ENCODE peak calls at places on chromosome 9, in four cellular contexts. One of them, this sample, is unnamed.

GRCh38 chr9:114291886-114292590 is 30.9 kb upstream of the ORM1 start:
- DNase-seq in CD4-positive, alpha-beta T cell: no peak
- DNase-seq in lower lobe of right lung: peak; percentile 19
- DNase-seq in right atrium auricular region: no peak
- DNase-seq in this sample: no peak

GRCh38 chr9:77725820-77726219 is 77.7 kb upstream of the GNA14 start:
- DNase-seq in CD4-positive, alpha-beta T cell: no peak
- DNase-seq in lower lobe of right lung: no peak
- DNase-seq in right atrium auricular region: no peak
- DNase-seq in this sample: no peak

GRCh38 chr9:19113964-19114679 is 11.4 kb upstream of the HAUS6 start:
- DNase-seq in CD4-positive, alpha-beta T cell: no peak
- DNase-seq in lower lobe of right lung: no peak
- DNase-seq in right atrium auricular region: no peak
- DNase-seq in this sample: no peak

GRCh38 chr9:89595646-89596045 is 9.2 kb upstream of the GADD45G start:
- DNase-seq in CD4-positive, alpha-beta T cell: no peak
- DNase-seq in lower lobe of right lung: no peak
- DNase-seq in right atrium auricular region: peak; percentile 28
- DNase-seq in this sample: no peak

GRCh38 chr9:31359071-31359470 is 1025.4 kb upstream of the ACO1 start:
- DNase-seq in CD4-positive, alpha-beta T cell: no peak
- DNase-seq in lower lobe of right lung: no peak
- DNase-seq in right atrium auricular region: no peak
- DNase-seq in this sample: no peak

GRCh38 chr9:131697908-131698714 is 41.8 kb downstream of the RAPGEF1 start:
- DNase-seq in CD4-positive, alpha-beta T cell: no peak
- DNase-seq in lower lobe of right lung: no peak
- DNase-seq in right atrium auricular region: no peak
- DNase-seq in this sample: no peak

GRCh38 chr9:69672828-69673640 is 863 bp upstream of the APBA1 start:
- DNase-seq in CD4-positive, alpha-beta T cell: peak; percentile 57
- DNase-seq in lower lobe of right lung: peak; percentile 88
- DNase-seq in right atrium auricular region: peak; percentile 84
- DNase-seq in this sample: peak; percentile 78

GRCh38 chr9:77954018-77954417 is 77.6 kb downstream of the GNAQ start:
- DNase-seq in CD4-positive, alpha-beta T cell: no peak
- DNase-seq in lower lobe of right lung: no peak
- DNase-seq in right atrium auricular region: no peak
- DNase-seq in this sample: no peak

GRCh38 chr9:126109575-126109974 is 217.1 kb upstream of the MVB12B start:
- DNase-seq in CD4-positive, alpha-beta T cell: no peak
- DNase-seq in lower lobe of right lung: no peak
- DNase-seq in right atrium auricular region: no peak
- DNase-seq in this sample: no peak

GRCh38 chr9:90044263-90044662 is 439.5 kb downstream of the GADD45G start:
- DNase-seq in CD4-positive, alpha-beta T cell: no peak
- DNase-seq in lower lobe of right lung: no peak
- DNase-seq in right atrium auricular region: no peak
- DNase-seq in this sample: no peak

GRCh38 chr9:2645569-2645968 is 24.0 kb downstream of the VLDLR start:
- DNase-seq in CD4-positive, alpha-beta T cell: no peak
- DNase-seq in lower lobe of right lung: no peak
- DNase-seq in right atrium auricular region: no peak
- DNase-seq in this sample: no peak

GRCh38 chr9:97293207-97293721 is 14.2 kb upstream of the CCDC180 start:
- DNase-seq in CD4-positive, alpha-beta T cell: no peak
- DNase-seq in lower lobe of right lung: no peak
- DNase-seq in right atrium auricular region: no peak
- DNase-seq in this sample: no peak

GRCh38 chr9:81492710-81493447 is 196.5 kb downstream of the TLE1 start:
- DNase-seq in CD4-positive, alpha-beta T cell: no peak
- DNase-seq in lower lobe of right lung: no peak
- DNase-seq in right atrium auricular region: no peak
- DNase-seq in this sample: no peak

GRCh38 chr9:73863924-73864323 is 633.2 kb upstream of the RORB start:
- DNase-seq in CD4-positive, alpha-beta T cell: no peak
- DNase-seq in lower lobe of right lung: no peak
- DNase-seq in right atrium auricular region: no peak
- DNase-seq in this sample: no peak

GRCh38 chr9:35105126-35105525 is 2.2 kb upstream of the STOML2 start:
- DNase-seq in CD4-positive, alpha-beta T cell: no peak
- DNase-seq in lower lobe of right lung: no peak
- DNase-seq in right atrium auricular region: no peak
- DNase-seq in this sample: no peak

GRCh38 chr9:79570449-79571308 is 1.1 kb upstream of the TLE4 start:
- DNase-seq in CD4-positive, alpha-beta T cell: no peak
- DNase-seq in lower lobe of right lung: peak; percentile 55
- DNase-seq in right atrium auricular region: peak; percentile 72
- DNase-seq in this sample: peak; percentile 60

GRCh38 chr9:97510797-97511761 is 9.6 kb downstream of the TMOD1 start:
- DNase-seq in CD4-positive, alpha-beta T cell: no peak
- DNase-seq in lower lobe of right lung: no peak
- DNase-seq in right atrium auricular region: peak; percentile 62
- DNase-seq in this sample: no peak

GRCh38 chr9:96100385-96100978 is 201.5 kb downstream of the HSD17B3 start:
- DNase-seq in CD4-positive, alpha-beta T cell: no peak
- DNase-seq in lower lobe of right lung: no peak
- DNase-seq in right atrium auricular region: no peak
- DNase-seq in this sample: no peak

GRCh38 chr9:8924529-8924928 is 1125.0 kb upstream of the DMAC1 start:
- DNase-seq in CD4-positive, alpha-beta T cell: no peak
- DNase-seq in lower lobe of right lung: no peak
- DNase-seq in right atrium auricular region: no peak
- DNase-seq in this sample: no peak

GRCh38 chr9:93302586-93303257 is 118.8 kb downstream of the WNK2 start:
- DNase-seq in CD4-positive, alpha-beta T cell: peak; percentile 36
- DNase-seq in lower lobe of right lung: peak; percentile 73
- DNase-seq in right atrium auricular region: peak; percentile 60
- DNase-seq in this sample: no peak

GRCh38 chr9:129333613-129333960 is 155.5 kb upstream of the IER5L start:
- DNase-seq in CD4-positive, alpha-beta T cell: no peak
- DNase-seq in lower lobe of right lung: no peak
- DNase-seq in right atrium auricular region: no peak
- DNase-seq in this sample: no peak

GRCh38 chr9:130010151-130010988 is 32.6 kb downstream of the FNBP1 start:
- DNase-seq in CD4-positive, alpha-beta T cell: peak; percentile 41
- DNase-seq in lower lobe of right lung: no peak
- DNase-seq in right atrium auricular region: no peak
- DNase-seq in this sample: no peak

GRCh38 chr9:32580631-32581300 is 7.8 kb upstream of the NDUFB6 start:
- DNase-seq in CD4-positive, alpha-beta T cell: no peak
- DNase-seq in lower lobe of right lung: no peak
- DNase-seq in right atrium auricular region: no peak
- DNase-seq in this sample: no peak

GRCh38 chr9:83651558-83651957 is 28.6 kb downstream of the IDNK start:
- DNase-seq in CD4-positive, alpha-beta T cell: no peak
- DNase-seq in lower lobe of right lung: no peak
- DNase-seq in right atrium auricular region: no peak
- DNase-seq in this sample: no peak

GRCh38 chr9:4569101-4569500 is 78.8 kb downstream of the SLC1A1 start:
- DNase-seq in CD4-positive, alpha-beta T cell: no peak
- DNase-seq in lower lobe of right lung: no peak
- DNase-seq in right atrium auricular region: no peak
- DNase-seq in this sample: no peak

GRCh38 chr9:764105-764524 is 77.4 kb upstream of the DMRT1 start:
- DNase-seq in CD4-positive, alpha-beta T cell: peak; percentile 4
- DNase-seq in lower lobe of right lung: peak; percentile 63
- DNase-seq in right atrium auricular region: peak; percentile 83
- DNase-seq in this sample: no peak

GRCh38 chr9:129752915-129753724 is at the start of gene PTGES:
- DNase-seq in CD4-positive, alpha-beta T cell: peak; percentile 29
- DNase-seq in lower lobe of right lung: peak; percentile 75
- DNase-seq in right atrium auricular region: peak; percentile 83
- DNase-seq in this sample: no peak

GRCh38 chr9:112711050-112711689 is 6.7 kb downstream of the INIP start:
- DNase-seq in CD4-positive, alpha-beta T cell: no peak
- DNase-seq in lower lobe of right lung: no peak
- DNase-seq in right atrium auricular region: no peak
- DNase-seq in this sample: peak; percentile 40

GRCh38 chr9:132162764-132163456 is 1.1 kb downstream of the NTNG2 start:
- DNase-seq in CD4-positive, alpha-beta T cell: no peak
- DNase-seq in lower lobe of right lung: no peak
- DNase-seq in right atrium auricular region: no peak
- DNase-seq in this sample: no peak

GRCh38 chr9:130860458-130861316 is 25.6 kb downstream of the ABL1 start:
- DNase-seq in CD4-positive, alpha-beta T cell: no peak
- DNase-seq in lower lobe of right lung: peak; percentile 88
- DNase-seq in right atrium auricular region: peak; percentile 98
- DNase-seq in this sample: no peak

GRCh38 chr9:126516561-126516935 is 97.2 kb upstream of the LMX1B start:
- DNase-seq in CD4-positive, alpha-beta T cell: no peak
- DNase-seq in lower lobe of right lung: no peak
- DNase-seq in right atrium auricular region: no peak
- DNase-seq in this sample: no peak

GRCh38 chr9:130024597-130024994 is 18.4 kb downstream of the FNBP1 start:
- DNase-seq in CD4-positive, alpha-beta T cell: no peak
- DNase-seq in lower lobe of right lung: no peak
- DNase-seq in right atrium auricular region: no peak
- DNase-seq in this sample: no peak

GRCh38 chr9:120289990-120290925 is 289.7 kb downstream of the CDK5RAP2 start:
- DNase-seq in CD4-positive, alpha-beta T cell: no peak
- DNase-seq in lower lobe of right lung: no peak
- DNase-seq in right atrium auricular region: no peak
- DNase-seq in this sample: no peak

GRCh38 chr9:117095116-117095515 is 319.7 kb downstream of the ASTN2 start:
- DNase-seq in CD4-positive, alpha-beta T cell: no peak
- DNase-seq in lower lobe of right lung: no peak
- DNase-seq in right atrium auricular region: no peak
- DNase-seq in this sample: no peak

GRCh38 chr9:33350310-33350709 is 52.1 kb downstream of the AQP7 start:
- DNase-seq in CD4-positive, alpha-beta T cell: no peak
- DNase-seq in lower lobe of right lung: no peak
- DNase-seq in right atrium auricular region: no peak
- DNase-seq in this sample: no peak

GRCh38 chr9:84781431-84781830 is 111.9 kb downstream of the NTRK2 start:
- DNase-seq in CD4-positive, alpha-beta T cell: no peak
- DNase-seq in lower lobe of right lung: no peak
- DNase-seq in right atrium auricular region: no peak
- DNase-seq in this sample: no peak

GRCh38 chr9:115606851-115607250 is 488.9 kb upstream of the TNC start:
- DNase-seq in CD4-positive, alpha-beta T cell: no peak
- DNase-seq in lower lobe of right lung: no peak
- DNase-seq in right atrium auricular region: no peak
- DNase-seq in this sample: no peak

GRCh38 chr9:115601456-115601855 is 483.5 kb upstream of the TNC start:
- DNase-seq in CD4-positive, alpha-beta T cell: no peak
- DNase-seq in lower lobe of right lung: no peak
- DNase-seq in right atrium auricular region: no peak
- DNase-seq in this sample: no peak

DNA sequence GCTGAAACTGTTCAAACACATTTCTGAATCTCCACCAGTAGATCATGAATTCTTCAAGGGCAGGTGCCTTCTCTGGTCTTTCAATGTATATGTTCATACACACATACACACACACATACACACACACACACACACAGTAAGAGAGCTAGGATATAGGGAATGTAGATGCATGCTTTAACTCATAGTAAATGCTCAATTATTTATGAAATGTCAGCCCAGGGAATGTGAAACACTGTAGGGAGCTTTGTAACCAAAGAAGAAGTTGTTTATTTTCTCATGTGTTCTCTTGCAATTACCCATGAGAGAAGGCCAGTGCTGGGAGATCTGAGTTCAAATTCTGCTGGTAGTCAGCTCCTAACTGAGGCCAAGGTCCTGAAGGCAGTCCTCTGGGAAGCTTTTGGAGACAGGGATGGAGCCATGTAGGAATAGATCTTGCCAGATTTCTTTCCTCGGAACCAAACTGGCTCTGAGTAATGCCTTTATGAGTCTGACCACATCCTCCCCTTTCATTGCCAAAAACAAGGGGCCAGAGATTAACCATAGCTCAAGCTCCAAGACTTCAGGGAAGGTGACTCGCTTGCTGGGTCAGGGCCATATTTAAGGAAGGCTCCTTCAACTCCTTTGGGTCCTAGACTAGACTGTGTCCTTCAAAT is 487.0 kb upstream of the TNC start:
- DNase-seq in CD4-positive, alpha-beta T cell: no peak
- DNase-seq in lower lobe of right lung: no peak
- DNase-seq in right atrium auricular region: no peak
- DNase-seq in this sample: no peak
- H3K27ac ChIP-seq in CD4-positive, alpha-beta T cell: no peak overlapping the region
- H3K27ac ChIP-seq in lower lobe of right lung: no peak overlapping the region
- H3K27ac ChIP-seq in right atrium auricular region: no peak overlapping the region
- H3K27ac ChIP-seq in this sample: no peak overlapping the region

GRCh38 chr9:134737842-134738580 is 96.4 kb downstream of the COL5A1 start:
- DNase-seq in CD4-positive, alpha-beta T cell: no peak
- DNase-seq in lower lobe of right lung: no peak
- DNase-seq in right atrium auricular region: no peak
- DNase-seq in this sample: no peak
- H3K27ac ChIP-seq in CD4-positive, alpha-beta T cell: no peak overlapping the region
- H3K27ac ChIP-seq in lower lobe of right lung: no peak overlapping the region
- H3K27ac ChIP-seq in right atrium auricular region: peak overlapping the region; percentile 11
- H3K27ac ChIP-seq in this sample: no peak overlapping the region

GRCh38 chr9:76161546-76161945 is 232.7 kb downstream of the RFK start:
- DNase-seq in CD4-positive, alpha-beta T cell: no peak
- DNase-seq in lower lobe of right lung: no peak
- DNase-seq in right atrium auricular region: no peak
- DNase-seq in this sample: no peak
- H3K27ac ChIP-seq in CD4-positive, alpha-beta T cell: no peak overlapping the region
- H3K27ac ChIP-seq in lower lobe of right lung: peak overlapping the region; percentile 50
- H3K27ac ChIP-seq in right atrium auricular region: no peak overlapping the region
- H3K27ac ChIP-seq in this sample: no peak overlapping the region

GRCh38 chr9:98957826-98958225 is 14.1 kb downstream of the COL15A1 start:
- DNase-seq in CD4-positive, alpha-beta T cell: no peak
- DNase-seq in lower lobe of right lung: no peak
- DNase-seq in right atrium auricular region: no peak
- DNase-seq in this sample: no peak

GRCh38 chr9:98951967-98952366 is 8.3 kb downstream of the COL15A1 start:
- DNase-seq in CD4-positive, alpha-beta T cell: no peak
- DNase-seq in lower lobe of right lung: no peak
- DNase-seq in right atrium auricular region: no peak
- DNase-seq in this sample: no peak

GRCh38 chr9:98953877-98954610 is 10.3 kb downstream of the COL15A1 start:
- DNase-seq in CD4-positive, alpha-beta T cell: no peak
- DNase-seq in lower lobe of right lung: no peak
- DNase-seq in right atrium auricular region: no peak
- DNase-seq in this sample: no peak

GRCh38 chr9:98958271-98958989 is 14.7 kb downstream of the COL15A1 start:
- DNase-seq in CD4-positive, alpha-beta T cell: no peak
- DNase-seq in lower lobe of right lung: no peak
- DNase-seq in right atrium auricular region: no peak
- DNase-seq in this sample: no peak

GRCh38 chr9:98955259-98955658 is 11.6 kb downstream of the COL15A1 start:
- DNase-seq in CD4-positive, alpha-beta T cell: no peak
- DNase-seq in lower lobe of right lung: no peak
- DNase-seq in right atrium auricular region: no peak
- DNase-seq in this sample: no peak
- H3K27ac ChIP-seq in CD4-positive, alpha-beta T cell: no peak overlapping the region
- H3K27ac ChIP-seq in lower lobe of right lung: no peak overlapping the region
- H3K27ac ChIP-seq in right atrium auricular region: no peak overlapping the region
- H3K27ac ChIP-seq in this sample: no peak overlapping the region

This sample was measured in caudate nucleus.